ENCODE peak calls at places on chromosome 15, in four cellular contexts. P is NT2/D1, F is stomach, O is endodermal cell. T is an unnamed sample. For H3K27me3 and H3K4me1, the result is how much of the 10 kb centered on the place peaks cover.

GRCh38 chr15:78092111-78093041 is at the start of gene SH2D7:
- DNase-seq in O (no peak), F (no peak), P (no peak), T (no peak)

GRCh38 chr15:38038659-38039442 is 104.4 kb downstream of the TMCO5A start:
- DNase-seq in P (no peak), F (no peak), O (no peak), T (no peak)

GRCh38 chr15:74791667-74792066 is 9.8 kb downstream of the CSK start:
- DNase-seq in F (no peak), P (no peak), O (no peak), T (no peak)

GRCh38 chr15:38589502-38589901 is 24.9 kb upstream of the RASGRP1 start:
- DNase-seq in O (no peak), P (no peak), F (no peak), T (peak)

GRCh38 chr15:32120577-32121465 is 90.5 kb downstream of the CHRNA7 start:
- DNase-seq in F (no peak), P (no peak), O (no peak), T (no peak)

GRCh38 chr15:95799286-95800187 is 531.0 kb upstream of the NR2F2 start:
- DNase-seq in P (no peak), O (no peak), F (no peak), T (peak)

GRCh38 chr15:89514596-89515406 is 18.4 kb upstream of the RHCG start:
- DNase-seq in O (no peak), F (no peak), P (no peak), T (no peak)

GRCh38 chr15:67050522-67051087 is 14.8 kb upstream of the SMAD3 start:
- DNase-seq in F (no peak), O (no peak), P (no peak), T (no peak)

GRCh38 chr15:101521084-101521483 is 31.6 kb upstream of the PCSK6 start:
- DNase-seq in F (no peak), P (no peak), O (no peak), T (no peak)
- H3K4me3 ChIP-seq in F (no peak), P (no peak), O (no peak), T (no peak)

GRCh38 chr15:60835974-60836373 is 357.0 kb upstream of the ICE2 start:
- DNase-seq in F (no peak), P (no peak), O (no peak), T (no peak)
- H3K27me3 ChIP-seq in F (under half), P (under half), O (under half), T (under half)

GRCh38 chr15:73284073-73284472 is 84.7 kb downstream of the HCN4 start:
- DNase-seq in F (no peak), P (no peak), O (no peak), T (peak)

GRCh38 chr15:73287019-73287418 is 81.7 kb downstream of the HCN4 start:
- DNase-seq in O (no peak), F (no peak), P (no peak), T (no peak)

GRCh38 chr15:73282567-73283200 is 86.1 kb downstream of the HCN4 start:
- DNase-seq in P (no peak), O (no peak), F (no peak), T (no peak)

GRCh38 chr15:73283341-73283962 is 85.3 kb downstream of the HCN4 start:
- DNase-seq in P (no peak), O (no peak), F (no peak), T (no peak)

GRCh38 chr15:73286356-73286755 is 82.4 kb downstream of the HCN4 start:
- DNase-seq in F (no peak), O (no peak), P (no peak), T (no peak)
- H3K4me1 ChIP-seq in F (under half), O (under half), P (under half), T (under half)

DNA sequence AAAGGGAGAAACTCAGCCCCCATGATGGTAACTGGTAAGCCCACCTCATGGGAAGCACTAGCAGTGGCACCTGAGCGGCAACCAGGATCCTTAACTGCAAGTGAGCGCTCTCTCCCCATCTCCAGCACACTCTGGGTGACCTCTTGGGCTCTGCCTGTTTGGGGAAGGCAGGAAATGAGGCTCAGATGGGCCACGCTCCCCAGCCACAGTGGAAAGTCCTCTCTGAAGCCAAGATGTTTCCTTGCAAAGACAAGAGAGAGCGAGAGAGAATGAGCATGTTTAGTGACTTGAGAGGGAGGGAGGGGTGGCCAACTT is 289.0 kb downstream of the UACA start:
- DNase-seq in F (no peak), P (no peak), O (no peak), T (no peak)
- H3K4me3 ChIP-seq in F (peak), P (no peak), O (no peak), T (peak)

GRCh38 chr15:43299411-43299810 is 31.0 kb downstream of the LCMT2 start:
- DNase-seq in F (no peak), P (no peak), O (no peak), T (no peak)

GRCh38 chr15:43299884-43300283 is 30.5 kb downstream of the LCMT2 start:
- DNase-seq in P (no peak), F (no peak), O (no peak), T (no peak)

GRCh38 chr15:43292375-43293078 is 25.8 kb upstream of the TGM5 start:
- DNase-seq in P (no peak), F (no peak), O (no peak), T (no peak)

GRCh38 chr15:43293402-43293801 is 26.7 kb upstream of the TGM5 start:
- DNase-seq in F (no peak), O (peak), P (no peak), T (no peak)

GRCh38 chr15:43294091-43294706 is 27.5 kb upstream of the TGM5 start:
- DNase-seq in O (no peak), F (no peak), P (no peak), T (no peak)
- H3K27me3 ChIP-seq in O (under half), F (under half), P (under half), T (under half)

DNA sequence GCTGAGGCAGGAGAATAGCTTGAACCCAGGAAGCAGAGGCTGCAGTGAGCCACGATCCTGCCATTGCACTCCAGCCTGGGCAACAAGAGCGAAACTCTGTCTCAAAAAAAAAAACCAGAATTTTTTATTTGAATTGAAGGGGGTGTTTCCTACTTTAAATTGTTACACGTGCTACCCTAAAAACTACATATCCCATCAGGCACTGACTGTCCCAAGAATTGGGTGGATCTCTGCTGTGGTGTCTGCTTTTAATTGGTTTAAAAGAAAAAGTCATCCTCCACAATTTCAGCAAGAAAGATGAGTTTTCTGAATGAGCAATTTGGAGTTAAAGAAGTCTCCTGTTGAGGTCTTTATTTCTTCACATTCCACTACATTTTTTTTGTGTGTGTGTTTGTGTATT is 2.1 kb downstream of the PDIA3 start:
- DNase-seq in F (no peak), P (no peak), O (no peak), T (peak)
- H3K4me1 ChIP-seq in F (under half), P (under half), O (under half), T (under half)

T was measured in A673.